ENCODE peak calls at places on chromosomes 13 and 19, in seven cellular contexts. D, P, O, W, U, L and A are unnamed samples.

GRCh38 chr13:74289861-74290260 is 155.7 kb upstream of the KLF12 start:
- DNase-seq in W (no peak), P (no peak), D (peak; percentile 10), U (no peak), O (no peak), L (no peak), A (no peak)

GRCh38 chr13:20873348-20873747 is 29.2 kb downstream of the XPO4 start:
- DNase-seq in O (no peak), W (no peak), P (no peak), U (no peak), L (no peak), D (no peak), A (no peak)

GRCh38 chr19:32642771-32643170 is 32.2 kb downstream of the ANKRD27 start:
- DNase-seq in D (no peak), O (no peak), P (no peak), L (no peak), U (no peak), W (no peak), A (no peak)

GRCh38 chr13:22235950-22236290 is 565.0 kb downstream of the FGF9 start:
- DNase-seq in D (no peak), W (no peak), P (no peak), L (no peak), O (peak; percentile 40), U (peak; percentile 59), A (no peak)

GRCh38 chr13:22278336-22278929 is 607.6 kb downstream of the FGF9 start:
- DNase-seq in W (peak; percentile 34), P (peak; percentile 2), D (peak; percentile 8), L (no peak), U (peak; percentile 67), O (peak; percentile 27), A (peak; percentile 43)

GRCh38 chr13:70964124-70964523 is 855.9 kb upstream of the KLHL1 start:
- DNase-seq in D (no peak), L (no peak), W (no peak), O (no peak), U (no peak), P (peak; percentile 38), A (no peak)

GRCh38 chr13:114143806-114144605 is 11.6 kb upstream of the RASA3 start:
- DNase-seq in U (peak; percentile 59), O (no peak), L (peak; percentile 53), W (peak; percentile 63), D (peak; percentile 61), P (peak; percentile 74), A (no peak)

GRCh38 chr13:96503481-96503880 is 413.6 kb downstream of the HS6ST3 start:
- DNase-seq in O (no peak), U (no peak), L (no peak), D (no peak), W (no peak), P (no peak), A (no peak)

GRCh38 chr19:13881692-13882418 is 4.9 kb downstream of the NANOS3 start:
- DNase-seq in U (no peak), L (no peak), P (no peak), D (no peak), O (no peak), W (no peak), A (no peak)

GRCh38 chr13:47251771-47252170 is 354.9 kb upstream of the HTR2A start:
- DNase-seq in L (no peak), W (no peak), U (no peak), D (no peak), O (no peak), P (no peak), A (no peak)

GRCh38 chr13:33026489-33027152 is 10.4 kb downstream of the KL start:
- DNase-seq in U (no peak), L (no peak), P (no peak), O (no peak), W (no peak), D (no peak), A (no peak)

GRCh38 chr13:105817011-105817410 is 718.5 kb downstream of the EFNB2 start:
- DNase-seq in W (no peak), O (peak; percentile 67), P (no peak), D (no peak), U (peak; percentile 48), L (no peak), A (no peak)

GRCh38 chr13:41668130-41668757 is 210.9 kb downstream of the RGCC start:
- DNase-seq in L (peak; percentile 28), O (peak; percentile 66), D (peak; percentile 61), W (peak; percentile 86), P (peak; percentile 96), U (no peak), A (peak; percentile 60)

GRCh38 chr19:4967738-4968461 is 1.0 kb upstream of the KDM4B start:
- DNase-seq in L (no peak), P (no peak), U (no peak), D (no peak), W (no peak), O (no peak), A (no peak)

GRCh38 chr19:48749571-48750198 is 2.8 kb downstream of the FUT1 start:
- DNase-seq in D (no peak), O (no peak), W (no peak), L (no peak), U (no peak), P (no peak), A (no peak)

GRCh38 chr19:48745208-48745995 is 1.3 kb downstream of the IZUMO1 start:
- DNase-seq in L (peak; percentile 63), U (peak; percentile 72), D (peak; percentile 78), P (peak; percentile 51), O (no peak), W (no peak), A (no peak)

GRCh38 chr19:48746738-48747575 is at the start of gene IZUMO1:
- DNase-seq in D (peak; percentile 89), L (peak; percentile 77), U (peak; percentile 97), W (peak; percentile 59), P (no peak), O (peak; percentile 58), A (no peak)

GRCh38 chr19:48750351-48750750 is 2.1 kb downstream of the FUT1 start:
- DNase-seq in O (no peak), U (no peak), P (no peak), D (no peak), L (no peak), W (no peak), A (no peak)

DNA sequence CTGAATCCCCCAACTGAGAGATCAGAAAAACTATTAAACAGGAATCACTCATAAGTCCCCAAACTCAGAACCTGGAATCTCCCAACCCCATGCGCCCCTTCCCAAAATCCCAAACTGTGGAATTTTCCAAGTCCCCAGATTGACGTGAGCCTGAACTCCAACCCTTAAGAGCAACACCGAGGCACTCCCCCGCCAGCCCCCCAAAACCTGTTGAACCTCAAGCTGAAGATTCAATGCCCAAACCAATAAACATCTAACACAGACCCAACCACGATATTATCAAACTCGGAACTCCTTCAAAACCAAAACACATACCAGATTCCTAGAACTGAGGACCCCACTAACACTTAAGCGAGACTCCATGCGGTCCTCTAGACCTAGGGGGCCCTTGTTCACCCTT is 589 bp downstream of the IZUMO1 start:
- DNase-seq in P (no peak), W (no peak), U (no peak), O (no peak), L (no peak), D (no peak), A (no peak)
- TF ChIP-seq YY1 in P (no peak), W (no peak), U (no peak), O (no peak), L (no peak), D (no peak), A (no peak)

GRCh38 chr19:42441047-42441440 is 1.7 kb downstream of the CXCL17 start:
- DNase-seq in D (no peak), U (no peak), P (peak; percentile 72), L (no peak), W (no peak), O (no peak), A (no peak)

GRCh38 chr19:42440357-42441046 is 2.2 kb downstream of the CXCL17 start:
- DNase-seq in U (peak; percentile 93), O (no peak), P (peak; percentile 57), L (peak; percentile 82), D (peak; percentile 59), W (peak; percentile 42), A (no peak)

GRCh38 chr19:42445948-42446347 is 3.2 kb upstream of the CXCL17 start:
- DNase-seq in W (no peak), O (no peak), U (no peak), D (no peak), P (no peak), L (no peak), A (no peak)

GRCh38 chr19:42442833-42443232 is at the start of gene CXCL17:
- DNase-seq in P (no peak), O (no peak), U (no peak), D (no peak), L (no peak), W (no peak), A (no peak)

DNA sequence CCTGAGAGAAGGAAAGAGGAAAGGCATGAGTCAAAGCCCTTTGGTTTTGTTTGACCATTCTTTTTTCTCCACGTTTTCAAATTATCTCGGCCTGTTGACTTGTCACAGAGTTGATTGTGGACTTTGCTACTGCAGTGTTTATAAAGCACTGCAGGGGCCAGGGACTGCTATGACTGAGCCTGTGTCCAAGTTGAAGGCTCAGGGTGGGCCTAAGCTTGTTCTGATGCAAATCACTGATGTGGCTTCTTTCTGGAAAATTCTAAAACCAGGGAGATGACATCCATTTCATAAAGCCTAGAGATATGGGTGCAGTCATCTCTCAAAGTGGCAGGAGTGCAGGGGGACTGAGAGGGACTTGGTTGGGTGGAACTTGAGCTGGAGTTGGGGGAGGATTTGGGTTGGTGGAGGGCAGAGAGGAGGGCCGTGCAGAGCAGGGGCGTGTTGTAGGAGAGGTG is 1.2 kb upstream of the CXCL17 start:
- DNase-seq in W (no peak), O (no peak), L (no peak), U (no peak), P (peak; percentile 95), D (no peak), A (no peak)
- TF ChIP-seq YY1 in W (no peak), O (no peak), L (no peak), U (no peak), P (no peak), D (no peak), A (no peak)

GRCh38 chr19:17448190-17448967 is at the start of gene TMEM221:
- DNase-seq in P (no peak), W (no peak), U (peak; percentile 89), L (peak; percentile 90), D (peak; percentile 86), O (no peak), A (no peak)
- TF ChIP-seq YY1 in P (peak; percentile 25), W (no peak), U (no peak), L (no peak), D (no peak), O (no peak), A (no peak)

GRCh38 chr19:18543814-18544475 is 572 bp upstream of the FKBP8 start:
- DNase-seq in L (peak; percentile 90), W (peak; percentile 76), D (no peak), O (no peak), U (peak; percentile 74), P (peak; percentile 23), A (peak; percentile 72)
- TF ChIP-seq YY1 in L (no peak), W (peak; percentile 47), D (no peak), O (no peak), U (no peak), P (no peak), A (no peak)